ENCODE peak calls at places on chromosome 21, in five cellular contexts. P is pancreas, W is Peyer's patch, N is SK-N-SH, O is lower lobe of right lung. X is an unnamed sample.

GRCh38 chr21:39648879-39649278 is 36.1 kb downstream of the B3GALT5 start:
- DNase-seq in P (no peak), W (no peak), N (no peak), O (no peak), X (no peak)

GRCh38 chr21:45347712-45348477 is 57.1 kb upstream of the COL18A1 start:
- DNase-seq in P (no peak), W (no peak), N (no peak), O (peak; percentile 45), X (no peak)

GRCh38 chr21:32415999-32416398 is 3.5 kb downstream of the EVA1C start:
- DNase-seq in P (no peak), W (no peak), N (no peak), O (no peak), X (no peak)

GRCh38 chr21:31273278-31273677 is 70.8 kb downstream of the TIAM1 start:
- DNase-seq in P (no peak), W (no peak), N (no peak), O (no peak), X (no peak)

GRCh38 chr21:35575280-35575915 is 484.9 kb downstream of the SETD4 start:
- DNase-seq in P (no peak), W (no peak), N (no peak), O (no peak), X (no peak)

GRCh38 chr21:36169465-36170128 is 13.0 kb downstream of the DOP1B start:
- DNase-seq in P (no peak), W (no peak), N (no peak), O (peak; percentile 74), X (no peak)

GRCh38 chr21:43027846-43028731 is 47.5 kb downstream of the CBS start:
- DNase-seq in P (no peak), W (no peak), N (no peak), O (no peak), X (no peak)

GRCh38 chr21:42547001-42547905 is 33.6 kb downstream of the SLC37A1 start:
- DNase-seq in P (peak; percentile 50), W (peak; percentile 45), N (no peak), O (peak; percentile 40), X (no peak)

GRCh38 chr21:42456457-42456856 is 39.6 kb downstream of the RSPH1 start:
- DNase-seq in P (no peak), W (peak; percentile 54), N (no peak), O (no peak), X (no peak)

GRCh38 chr21:28627691-28628090 is 365.0 kb downstream of the LTN1 start:
- DNase-seq in P (no peak), W (no peak), N (no peak), O (no peak), X (no peak)

GRCh38 chr21:15978158-15978805 is 248.5 kb downstream of the USP25 start:
- DNase-seq in P (no peak), W (no peak), N (peak; percentile 22), O (no peak), X (no peak)

GRCh38 chr21:42489991-42490390 is 6.0 kb downstream of the RSPH1 start:
- DNase-seq in P (no peak), W (no peak), N (no peak), O (no peak), X (no peak)

GRCh38 chr21:45865106-45865835 is 116.3 kb upstream of the COL6A1 start:
- DNase-seq in P (no peak), W (no peak), N (no peak), O (peak; percentile 28), X (no peak)

GRCh38 chr21:46189213-46189958 is 5.1 kb upstream of the SPATC1L start:
- DNase-seq in P (peak; percentile 49), W (no peak), N (peak; percentile 62), O (no peak), X (no peak)

GRCh38 chr21:35026617-35027557 is 22.2 kb downstream of the RUNX1 start:
- DNase-seq in P (no peak), W (peak; percentile 71), N (no peak), O (peak; percentile 88), X (peak; percentile 69)

GRCh38 chr21:45871616-45872236 is 109.8 kb upstream of the COL6A1 start:
- DNase-seq in P (no peak), W (no peak), N (no peak), O (peak; percentile 31), X (no peak)

GRCh38 chr21:15097580-15097979 is 32.8 kb upstream of the NRIP1 start:
- DNase-seq in P (no peak), W (no peak), N (no peak), O (no peak), X (no peak)

GRCh38 chr21:36122977-36123376 is 11.9 kb upstream of the CBR3 start:
- DNase-seq in P (no peak), W (no peak), N (no peak), O (no peak), X (no peak)

GRCh38 chr21:43190544-43191340 is 21.9 kb downstream of the CRYAA start:
- DNase-seq in P (peak; percentile 45), W (no peak), N (no peak), O (no peak), X (peak; percentile 28)

GRCh38 chr21:34813266-34813886 is 144.6 kb downstream of the CLIC6 start:
- DNase-seq in P (no peak), W (no peak), N (no peak), O (no peak), X (no peak)

GRCh38 chr21:45362077-45362747 is 42.8 kb upstream of the COL18A1 start:
- DNase-seq in P (no peak), W (no peak), N (no peak), O (peak; percentile 34), X (no peak)

GRCh38 chr21:45541221-45542039 is 810 bp downstream of the SLC19A1 start:
- DNase-seq in P (peak; percentile 81), W (peak; percentile 91), N (peak; percentile 95), O (peak; percentile 91), X (peak; percentile 85)

GRCh38 chr21:24738063-24738462 is 869.2 kb downstream of the MRPL39 start:
- DNase-seq in P (no peak), W (no peak), N (no peak), O (no peak), X (no peak)

GRCh38 chr21:27734146-27734545 is 767.3 kb upstream of the ADAMTS5 start:
- DNase-seq in P (no peak), W (no peak), N (no peak), O (no peak), X (no peak)

GRCh38 chr21:15224346-15225086 is 159.7 kb upstream of the NRIP1 start:
- DNase-seq in P (no peak), W (no peak), N (no peak), O (no peak), X (no peak)

GRCh38 chr21:35336534-35336933 is 287.4 kb upstream of the RUNX1 start:
- DNase-seq in P (no peak), W (no peak), N (no peak), O (no peak), X (no peak)

GRCh38 chr21:43269981-43270670 is 101.3 kb downstream of the CRYAA start:
- DNase-seq in P (no peak), W (no peak), N (no peak), O (no peak), X (no peak)

GRCh38 chr21:15638856-15639549 is 90.8 kb upstream of the USP25 start:
- DNase-seq in P (peak; percentile 57), W (no peak), N (no peak), O (peak; percentile 81), X (peak; percentile 44)

GRCh38 chr21:30881480-30881879 is at the start of gene KRTAP11-1:
- DNase-seq in P (no peak), W (no peak), N (no peak), O (no peak), X (no peak)

GRCh38 chr21:22364163-22364562 is 1366.0 kb downstream of the NCAM2 start:
- DNase-seq in P (no peak), W (no peak), N (no peak), O (no peak), X (no peak)

GRCh38 chr21:42429856-42430255 is 26.2 kb downstream of the UBASH3A start:
- DNase-seq in P (no peak), W (no peak), N (no peak), O (no peak), X (no peak)

GRCh38 chr21:42369821-42370220 is 3.5 kb upstream of the TFF1 start:
- DNase-seq in P (no peak), W (peak; percentile 19), N (no peak), O (no peak), X (no peak)

GRCh38 chr21:45974073-45975016 is 7.2 kb upstream of the COL6A1 start:
- DNase-seq in P (peak; percentile 76), W (peak; percentile 56), N (peak; percentile 75), O (peak; percentile 48), X (peak; percentile 55)

GRCh38 chr21:33540711-33541104 is 1.2 kb downstream of the GART start:
- DNase-seq in P (no peak), W (no peak), N (no peak), O (no peak), X (no peak)
- H3K4me3 ChIP-seq in P (peak overlapping the region; percentile 82), W (no peak overlapping the region), N (peak overlapping the region; percentile 78), O (peak overlapping the region; percentile 73), X (peak overlapping the region; percentile 68)

GRCh38 chr21:44303490-44303981 is 3.7 kb downstream of the PFKL start:
- DNase-seq in P (no peak), W (peak; percentile 88), N (no peak), O (no peak), X (peak; percentile 80)

GRCh38 chr21:44300262-44300959 is 558 bp downstream of the PFKL start:
- DNase-seq in P (peak; percentile 90), W (peak; percentile 91), N (peak; percentile 89), O (peak; percentile 88), X (peak; percentile 85)

GRCh38 chr21:44301093-44301492 is 1.2 kb downstream of the PFKL start:
- DNase-seq in P (no peak), W (no peak), N (no peak), O (no peak), X (no peak)

GRCh38 chr21:44304041-44304738 is 4.3 kb downstream of the PFKL start:
- DNase-seq in P (no peak), W (no peak), N (no peak), O (no peak), X (no peak)

DNA sequence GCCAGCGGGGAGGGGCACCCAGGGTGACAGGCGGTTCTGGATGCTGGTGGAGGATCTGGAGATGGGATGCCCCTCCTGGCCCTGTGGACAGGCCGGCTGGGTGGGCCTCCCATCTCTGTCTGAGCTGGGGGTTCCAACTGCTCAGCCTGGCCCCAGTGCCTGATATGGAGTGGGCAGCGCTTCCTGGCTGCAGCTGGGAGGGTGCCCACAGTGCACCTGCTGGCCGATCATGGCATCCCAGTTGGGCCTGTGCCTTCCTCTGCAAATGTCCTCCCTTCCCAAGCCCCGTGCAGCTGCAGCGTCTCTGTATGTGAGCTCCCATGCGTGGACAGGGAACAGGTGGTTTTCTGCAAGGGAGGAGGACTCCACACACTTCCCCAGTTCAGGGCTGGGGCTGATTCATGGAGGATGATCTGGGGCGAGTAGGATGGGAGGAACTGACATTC is 2.1 kb downstream of the PFKL start:
- DNase-seq in P (no peak), W (no peak), N (no peak), O (no peak), X (no peak)
- H3K4me1 ChIP-seq in P (peaks cover 36% of the 10 kb centered on the region), W (peaks cover 23% of the 10 kb centered on the region), N (peaks cover 23% of the 10 kb centered on the region), O (peaks cover 68% of the 10 kb centered on the region), X (peaks cover 30% of the 10 kb centered on the region)

DNA sequence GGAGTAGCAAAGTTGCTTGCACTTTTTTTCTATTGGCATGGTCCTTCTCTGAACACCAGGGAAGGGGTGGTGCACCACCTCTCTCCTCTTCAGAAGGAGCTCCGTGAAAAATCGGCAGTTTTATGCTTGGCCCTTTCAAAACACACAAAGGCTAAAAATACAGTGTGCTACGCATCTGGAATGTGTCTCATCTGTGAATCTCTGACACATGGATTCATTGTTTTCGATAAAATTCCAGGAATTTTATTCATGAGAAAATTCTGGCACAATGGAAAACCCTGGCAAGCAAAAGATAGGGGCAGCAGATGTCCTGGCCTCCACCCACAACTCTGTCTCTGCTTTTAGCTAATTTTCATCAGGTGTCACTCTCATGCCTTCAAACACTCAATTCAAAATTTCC is 42.9 kb downstream of the ERG start:
- DNase-seq in P (no peak), W (no peak), N (no peak), O (no peak), X (no peak)
- H3K4me3 ChIP-seq in P (no peak overlapping the region), W (no peak overlapping the region), N (no peak overlapping the region), O (no peak overlapping the region), X (no peak overlapping the region)

GRCh38 chr21:41362605-41363369 is 960 bp downstream of the MX2 start:
- DNase-seq in P (peak; percentile 23), W (peak; percentile 52), N (no peak), O (no peak), X (no peak)
- H3K4me1 ChIP-seq in P (peaks cover 3% of the 10 kb centered on the region), W (peaks cover 12% of the 10 kb centered on the region), N (no peaks in the 10 kb centered on the region), O (peaks cover 22% of the 10 kb centered on the region), X (no peaks in the 10 kb centered on the region)

X was measured in right lobe of liver.